ENCODE peak calls at places on chromosomes 11 and 22, in nine cellular contexts. One of them, this sample, is unnamed. For H3K4me1, the result is how much of the 10 kb centered on the place peaks cover.

GRCh38 chr11:80083561-80083960 is 642.7 kb upstream of the TENM4 start:
- DNase-seq in sigmoid colon: no peak
- DNase-seq in tibial nerve: no peak
- DNase-seq in suprapubic skin: no peak
- DNase-seq in H1: no peak
- DNase-seq in A549: no peak
- DNase-seq in ovary: no peak
- DNase-seq in esophagus muscularis mucosa: no peak
- DNase-seq in GM12878: no peak
- DNase-seq in this sample: peak

GRCh38 chr11:86888164-86888977 is 66.8 kb downstream of the FZD4 start:
- DNase-seq in tibial nerve: no peak
- DNase-seq in ovary: no peak
- DNase-seq in sigmoid colon: no peak
- DNase-seq in suprapubic skin: no peak
- DNase-seq in A549: no peak
- DNase-seq in GM12878: no peak
- DNase-seq in H1: no peak
- DNase-seq in esophagus muscularis mucosa: no peak
- DNase-seq in this sample: no peak

GRCh38 chr11:94669032-94669431 is 99.1 kb upstream of the AMOTL1 start:
- DNase-seq in suprapubic skin: no peak
- DNase-seq in A549: no peak
- DNase-seq in esophagus muscularis mucosa: no peak
- DNase-seq in H1: peak
- DNase-seq in ovary: no peak
- DNase-seq in sigmoid colon: no peak
- DNase-seq in tibial nerve: no peak
- DNase-seq in GM12878: no peak
- DNase-seq in this sample: no peak

GRCh38 chr11:91932151-91932821 is 292.3 kb upstream of the FAT3 start:
- DNase-seq in sigmoid colon: no peak
- DNase-seq in esophagus muscularis mucosa: no peak
- DNase-seq in GM12878: no peak
- DNase-seq in A549: no peak
- DNase-seq in H1: no peak
- DNase-seq in tibial nerve: no peak
- DNase-seq in suprapubic skin: no peak
- DNase-seq in ovary: no peak
- DNase-seq in this sample: no peak

GRCh38 chr11:44572884-44573283 is 7.4 kb downstream of the CD82 start:
- DNase-seq in tibial nerve: no peak
- DNase-seq in A549: no peak
- DNase-seq in H1: peak
- DNase-seq in GM12878: no peak
- DNase-seq in suprapubic skin: no peak
- DNase-seq in ovary: no peak
- DNase-seq in sigmoid colon: no peak
- DNase-seq in esophagus muscularis mucosa: no peak
- DNase-seq in this sample: no peak

GRCh38 chr11:123478352-123478986 is 48.4 kb downstream of the GRAMD1B start:
- DNase-seq in suprapubic skin: no peak
- DNase-seq in A549: peak
- DNase-seq in tibial nerve: no peak
- DNase-seq in GM12878: peak
- DNase-seq in esophagus muscularis mucosa: no peak
- DNase-seq in H1: no peak
- DNase-seq in ovary: peak
- DNase-seq in sigmoid colon: peak
- DNase-seq in this sample: peak

GRCh38 chr11:36818410-36818809 is 220.4 kb upstream of the RAG2 start:
- DNase-seq in A549: no peak
- DNase-seq in H1: peak
- DNase-seq in suprapubic skin: no peak
- DNase-seq in GM12878: no peak
- DNase-seq in tibial nerve: no peak
- DNase-seq in ovary: no peak
- DNase-seq in sigmoid colon: no peak
- DNase-seq in esophagus muscularis mucosa: no peak
- DNase-seq in this sample: peak

GRCh38 chr22:40010752-40011145 is 16.0 kb downstream of the FAM83F start:
- DNase-seq in suprapubic skin: no peak
- DNase-seq in tibial nerve: no peak
- DNase-seq in GM12878: no peak
- DNase-seq in A549: no peak
- DNase-seq in sigmoid colon: no peak
- DNase-seq in H1: no peak
- DNase-seq in ovary: no peak
- DNase-seq in esophagus muscularis mucosa: no peak
- DNase-seq in this sample: no peak

GRCh38 chr11:58575377-58576020 is at the start of gene LPXN:
- DNase-seq in tibial nerve: peak
- DNase-seq in GM12878: no peak
- DNase-seq in suprapubic skin: no peak
- DNase-seq in H1: no peak
- DNase-seq in A549: no peak
- DNase-seq in ovary: no peak
- DNase-seq in sigmoid colon: no peak
- DNase-seq in esophagus muscularis mucosa: no peak
- DNase-seq in this sample: peak

GRCh38 chr11:92245700-92246270 is 21.2 kb downstream of the FAT3 start:
- DNase-seq in suprapubic skin: no peak
- DNase-seq in sigmoid colon: no peak
- DNase-seq in H1: no peak
- DNase-seq in GM12878: no peak
- DNase-seq in esophagus muscularis mucosa: no peak
- DNase-seq in ovary: no peak
- DNase-seq in tibial nerve: no peak
- DNase-seq in A549: no peak
- DNase-seq in this sample: no peak

GRCh38 chr22:36469094-36469710 is 12.2 kb downstream of the TXN2 start:
- DNase-seq in suprapubic skin: no peak
- DNase-seq in GM12878: no peak
- DNase-seq in esophagus muscularis mucosa: no peak
- DNase-seq in sigmoid colon: peak
- DNase-seq in tibial nerve: no peak
- DNase-seq in A549: no peak
- DNase-seq in ovary: no peak
- DNase-seq in H1: no peak
- DNase-seq in this sample: no peak

GRCh38 chr22:44597616-44598015 is 99.6 kb upstream of the RTL6 start:
- DNase-seq in sigmoid colon: no peak
- DNase-seq in GM12878: no peak
- DNase-seq in tibial nerve: no peak
- DNase-seq in ovary: no peak
- DNase-seq in esophagus muscularis mucosa: no peak
- DNase-seq in A549: no peak
- DNase-seq in suprapubic skin: no peak
- DNase-seq in H1: no peak
- DNase-seq in this sample: no peak

GRCh38 chr11:34656062-34656720 is 35.3 kb downstream of the EHF start:
- DNase-seq in tibial nerve: no peak
- DNase-seq in suprapubic skin: no peak
- DNase-seq in A549: no peak
- DNase-seq in esophagus muscularis mucosa: no peak
- DNase-seq in ovary: no peak
- DNase-seq in GM12878: no peak
- DNase-seq in sigmoid colon: no peak
- DNase-seq in H1: no peak
- DNase-seq in this sample: no peak

DNA sequence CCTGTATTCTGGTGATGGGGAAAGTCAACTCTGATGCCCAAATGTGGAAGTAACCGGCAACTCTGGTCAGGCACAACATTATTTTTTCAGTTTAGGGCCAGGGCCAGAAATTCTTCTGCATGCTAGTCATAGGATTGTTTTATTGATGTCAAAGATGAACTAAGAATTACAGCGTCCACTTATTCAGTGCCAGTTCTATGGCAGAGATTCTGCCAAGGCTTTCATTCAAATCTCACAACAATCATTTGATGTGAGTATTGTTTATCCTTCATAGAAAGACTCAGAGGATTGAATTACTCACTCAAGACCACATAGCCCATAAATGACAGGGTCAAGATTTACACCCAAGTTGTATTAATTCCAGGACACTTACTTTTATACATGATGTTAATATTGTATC is 87.7 kb downstream of the TMPRSS5 start:
- DNase-seq in A549: no peak
- DNase-seq in esophagus muscularis mucosa: no peak
- DNase-seq in ovary: no peak
- DNase-seq in GM12878: no peak
- DNase-seq in sigmoid colon: no peak
- DNase-seq in H1: no peak
- DNase-seq in suprapubic skin: no peak
- DNase-seq in tibial nerve: no peak
- DNase-seq in this sample: no peak
- TF ChIP-seq EP300 in A549: no peak
- TF ChIP-seq EP300 in esophagus muscularis mucosa: no peak
- TF ChIP-seq EP300 in ovary: no peak
- TF ChIP-seq EP300 in GM12878: no peak
- TF ChIP-seq EP300 in sigmoid colon: peak
- TF ChIP-seq EP300 in H1: no peak
- TF ChIP-seq EP300 in suprapubic skin: no peak
- TF ChIP-seq EP300 in tibial nerve: peak
- TF ChIP-seq EP300 in this sample: no peak

DNA sequence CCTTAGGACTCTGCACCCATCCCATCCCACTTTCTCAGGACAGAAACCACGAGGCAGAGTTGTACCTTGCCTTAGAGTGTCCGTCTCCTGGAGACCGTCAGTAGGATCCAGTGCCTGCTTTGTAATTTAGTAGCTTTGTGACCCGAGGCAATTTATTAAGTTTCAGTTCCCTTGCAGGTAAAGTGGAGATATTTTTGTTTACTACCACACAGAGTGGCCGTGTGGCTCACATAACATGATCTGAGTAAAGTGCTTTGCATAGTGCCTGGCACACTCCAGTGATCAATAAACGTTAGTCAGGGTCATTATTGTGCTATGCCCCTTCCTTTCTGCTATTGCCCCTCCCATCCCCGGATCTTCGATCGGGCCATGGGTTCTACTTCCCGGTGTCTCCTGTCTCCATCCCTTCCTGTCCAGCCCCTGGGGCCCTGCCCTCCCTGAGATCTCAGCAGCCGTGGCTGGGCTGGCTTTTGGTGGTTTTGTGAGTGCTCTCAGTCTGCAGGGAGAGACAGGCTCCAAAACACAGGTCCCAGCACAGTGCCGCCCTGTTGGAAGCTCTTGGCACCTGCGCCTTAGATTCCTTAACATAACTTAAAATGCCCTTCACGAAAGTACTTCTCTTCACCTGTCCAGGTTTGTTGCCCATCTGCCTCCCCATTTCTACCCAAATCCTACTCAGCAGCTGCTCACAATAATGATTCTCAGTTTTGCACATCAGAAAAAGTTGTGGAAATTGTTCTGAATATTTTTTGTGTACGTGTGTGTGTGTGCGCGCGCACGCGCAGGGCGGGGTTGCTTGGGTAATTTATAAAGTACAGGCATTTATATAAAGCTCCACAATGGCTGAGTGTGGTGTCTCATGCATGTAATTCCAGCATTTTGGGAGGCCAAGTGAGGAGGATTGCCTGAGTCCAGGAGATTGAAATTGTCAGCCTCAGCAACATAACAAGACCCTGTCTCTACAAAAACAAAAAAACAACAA is 753.7 kb downstream of the NTM start:
- DNase-seq in sigmoid colon: no peak
- DNase-seq in suprapubic skin: no peak
- DNase-seq in H1: no peak
- DNase-seq in GM12878: peak
- DNase-seq in esophagus muscularis mucosa: no peak
- DNase-seq in ovary: no peak
- DNase-seq in A549: no peak
- DNase-seq in tibial nerve: no peak
- DNase-seq in this sample: no peak
- TF ChIP-seq CTCF in sigmoid colon: no peak
- TF ChIP-seq CTCF in suprapubic skin: no peak
- TF ChIP-seq CTCF in H1: peak
- TF ChIP-seq CTCF in GM12878: no peak
- TF ChIP-seq CTCF in esophagus muscularis mucosa: no peak
- TF ChIP-seq CTCF in ovary: no peak
- TF ChIP-seq CTCF in A549: no peak
- TF ChIP-seq CTCF in tibial nerve: no peak
- TF ChIP-seq CTCF in this sample: no peak

DNA sequence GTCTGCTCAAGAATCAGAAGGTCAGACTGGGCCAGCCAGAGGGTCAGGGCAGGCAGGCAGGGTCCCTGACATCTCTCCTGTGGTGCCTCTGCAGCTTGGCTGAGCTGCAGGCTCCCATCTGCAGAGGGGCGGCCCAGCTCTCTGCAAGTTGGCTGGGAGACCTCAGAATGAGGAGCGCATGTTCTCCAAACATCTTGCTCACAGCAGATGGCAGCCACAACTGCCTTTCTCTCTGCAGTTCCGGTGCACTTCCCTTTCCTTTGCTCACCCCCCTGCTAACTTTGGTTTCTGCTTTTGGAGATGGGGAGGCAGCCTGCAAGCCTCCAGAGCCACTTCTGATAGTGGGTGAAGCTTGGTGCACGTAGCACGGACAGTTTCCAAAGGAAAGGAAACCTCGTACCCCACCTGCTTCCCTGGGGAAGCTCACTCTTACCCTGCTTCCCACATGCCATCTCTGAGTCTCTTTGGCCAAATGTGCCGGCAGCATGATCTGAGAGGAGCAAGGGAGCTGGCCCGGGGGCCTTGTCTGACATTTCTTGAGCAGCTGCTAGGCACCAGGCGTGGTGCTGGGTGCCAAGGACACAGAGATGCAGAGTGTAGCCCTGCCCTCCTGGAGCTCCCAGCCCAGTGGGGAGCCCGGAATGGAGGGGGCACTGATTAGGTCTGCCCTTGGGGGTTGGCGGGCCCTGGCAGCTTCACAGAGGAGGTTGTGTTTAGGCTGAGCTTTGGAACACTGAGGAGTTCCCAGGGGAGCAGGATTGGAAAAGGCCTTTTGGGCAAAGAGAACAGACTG is 18.2 kb downstream of the DAGLA start:
- DNase-seq in GM12878: no peak
- DNase-seq in tibial nerve: no peak
- DNase-seq in suprapubic skin: no peak
- DNase-seq in ovary: no peak
- DNase-seq in esophagus muscularis mucosa: no peak
- DNase-seq in H1: no peak
- DNase-seq in A549: no peak
- DNase-seq in sigmoid colon: no peak
- DNase-seq in this sample: no peak
- H3K4me1 ChIP-seq in GM12878: under half
- H3K4me1 ChIP-seq in tibial nerve: half or more
- H3K4me1 ChIP-seq in suprapubic skin: half or more
- H3K4me1 ChIP-seq in ovary: under half
- H3K4me1 ChIP-seq in esophagus muscularis mucosa: half or more
- H3K4me1 ChIP-seq in H1: under half
- H3K4me1 ChIP-seq in A549: half or more
- H3K4me1 ChIP-seq in sigmoid colon: half or more
- H3K4me1 ChIP-seq in this sample: half or more

GRCh38 chr11:108131993-108132392 is 10.6 kb downstream of the ACAT1 start:
- DNase-seq in esophagus muscularis mucosa: peak
- DNase-seq in GM12878: no peak
- DNase-seq in A549: no peak
- DNase-seq in tibial nerve: no peak
- DNase-seq in H1: no peak
- DNase-seq in sigmoid colon: no peak
- DNase-seq in ovary: no peak
- DNase-seq in suprapubic skin: no peak
- DNase-seq in this sample: no peak

GRCh38 chr11:108137212-108137611 is 15.8 kb downstream of the ACAT1 start:
- DNase-seq in tibial nerve: no peak
- DNase-seq in A549: no peak
- DNase-seq in H1: no peak
- DNase-seq in sigmoid colon: no peak
- DNase-seq in esophagus muscularis mucosa: no peak
- DNase-seq in suprapubic skin: no peak
- DNase-seq in ovary: no peak
- DNase-seq in GM12878: no peak
- DNase-seq in this sample: no peak

GRCh38 chr11:108135845-108136599 is 14.7 kb downstream of the ACAT1 start:
- DNase-seq in tibial nerve: no peak
- DNase-seq in esophagus muscularis mucosa: peak
- DNase-seq in H1: no peak
- DNase-seq in sigmoid colon: no peak
- DNase-seq in GM12878: no peak
- DNase-seq in A549: no peak
- DNase-seq in suprapubic skin: no peak
- DNase-seq in ovary: no peak
- DNase-seq in this sample: no peak
- TF ChIP-seq EP300 in tibial nerve: no peak
- TF ChIP-seq EP300 in esophagus muscularis mucosa: no peak
- TF ChIP-seq EP300 in H1: no peak
- TF ChIP-seq EP300 in sigmoid colon: no peak
- TF ChIP-seq EP300 in GM12878: peak
- TF ChIP-seq EP300 in A549: no peak
- TF ChIP-seq EP300 in suprapubic skin: no peak
- TF ChIP-seq EP300 in ovary: no peak
- TF ChIP-seq EP300 in this sample: no peak

This sample was measured in transverse colon.